ENCODE peak calls at places on chromosome 12, in ten cellular contexts. K, C, H, D, L, E, A, J, U and S are unnamed samples.

GRCh38 chr12:1272132-1272531 is 281.1 kb downstream of the ERC1 start:
- DNase-seq in K (no peak), C (no peak), H (no peak), D (no peak), L (no peak), E (no peak), A (no peak), J (no peak), U (no peak), S (no peak)

GRCh38 chr12:100567945-100568344 is 5.5 kb upstream of the GAS2L3 start:
- DNase-seq in K (no peak), C (no peak), H (no peak), D (no peak), L (no peak), E (no peak), A (no peak), J (no peak), U (no peak), S (no peak)

GRCh38 chr12:126667340-126667739 is 1599.6 kb upstream of the TMEM132C start:
- DNase-seq in K (no peak), C (no peak), H (no peak), D (no peak), L (no peak), E (no peak), A (no peak), J (no peak), U (no peak), S (no peak)

GRCh38 chr12:54053625-54054441 is at the start of gene HOXC4:
- DNase-seq in K (no peak), C (peak), H (peak), D (peak), L (peak), E (no peak), A (no peak), J (peak), U (no peak), S (no peak)

GRCh38 chr12:91493308-91493707 is 310.7 kb upstream of the DCN start:
- DNase-seq in K (no peak), C (no peak), H (no peak), D (no peak), L (peak), E (no peak), A (no peak), J (no peak), U (no peak), S (no peak)

GRCh38 chr12:117986705-117987469 is 18.1 kb upstream of the KSR2 start:
- DNase-seq in K (no peak), C (no peak), H (no peak), D (peak), L (no peak), E (no peak), A (no peak), J (no peak), U (no peak), S (no peak)

GRCh38 chr12:122322501-122322900 is 56.2 kb upstream of the VPS33A start:
- DNase-seq in K (no peak), C (no peak), H (no peak), D (no peak), L (peak), E (no peak), A (no peak), J (no peak), U (no peak), S (no peak)

GRCh38 chr12:12035229-12035628 is 35.5 kb upstream of the BCL2L14 start:
- DNase-seq in K (no peak), C (no peak), H (no peak), D (no peak), L (no peak), E (no peak), A (no peak), J (no peak), U (no peak), S (no peak)

GRCh38 chr12:58640314-58640713 is 280.0 kb downstream of the LRIG3 start:
- DNase-seq in K (no peak), C (no peak), H (no peak), D (no peak), L (no peak), E (no peak), A (no peak), J (no peak), U (no peak), S (no peak)

GRCh38 chr12:41981013-41981412 is 163.7 kb downstream of the GXYLT1 start:
- DNase-seq in K (no peak), C (no peak), H (no peak), D (no peak), L (no peak), E (no peak), A (no peak), J (no peak), U (no peak), S (no peak)

GRCh38 chr12:45369065-45369464 is 153.2 kb downstream of the ANO6 start:
- DNase-seq in K (no peak), C (no peak), H (no peak), D (no peak), L (peak), E (no peak), A (no peak), J (no peak), U (no peak), S (no peak)

DNA sequence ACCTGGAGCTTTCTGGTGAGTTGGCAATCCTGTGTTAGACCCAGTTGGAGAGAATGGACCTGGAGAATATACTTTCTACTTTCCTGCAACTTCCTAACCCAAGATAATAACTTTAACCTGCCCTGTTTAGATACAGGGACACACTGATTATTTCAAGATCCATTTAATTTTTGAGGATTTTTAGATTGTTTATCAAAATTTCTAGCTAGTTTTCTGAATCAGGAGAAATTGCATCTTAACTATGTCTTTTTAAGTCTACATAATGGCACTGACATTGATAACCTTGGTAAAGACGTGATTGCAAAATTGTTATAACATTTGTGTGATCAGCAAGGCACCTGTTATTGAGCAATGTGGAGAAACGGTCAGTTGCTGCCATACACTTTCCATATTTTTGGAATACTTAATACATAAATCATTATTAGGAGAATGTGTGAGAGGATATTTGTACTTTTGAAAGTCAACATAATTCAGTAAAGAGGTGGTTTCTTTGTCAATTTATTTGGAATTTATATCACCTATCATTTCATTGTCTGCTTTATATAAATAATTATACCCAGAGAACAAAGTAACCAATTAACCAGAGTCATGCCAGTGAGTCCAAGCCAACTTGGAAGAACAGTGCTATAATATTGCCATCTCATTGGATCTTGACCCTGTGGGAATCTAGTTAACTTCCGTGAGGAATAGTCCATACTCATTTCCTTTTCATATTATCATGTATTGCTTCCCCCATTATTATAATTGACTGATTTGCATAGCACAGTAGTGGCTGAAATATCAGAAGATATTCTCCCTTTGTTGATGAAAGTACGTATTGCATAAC is 28.4 kb downstream of the NFYB start:
- DNase-seq in K (no peak), C (no peak), H (no peak), D (no peak), L (no peak), E (no peak), A (no peak), J (no peak), U (no peak), S (no peak)
- TF ChIP-seq CTCF in K (no peak), C (no peak), H (no peak), D (peak), L (no peak), E (no peak), A (no peak), J (peak), U (no peak), S (no peak)

GRCh38 chr12:109892748-109893147 is 7.3 kb upstream of the TCHP start:
- DNase-seq in K (no peak), C (no peak), H (no peak), D (no peak), L (no peak), E (peak), A (no peak), J (no peak), U (no peak), S (no peak)

GRCh38 chr12:109894939-109895338 is 5.1 kb upstream of the TCHP start:
- DNase-seq in K (no peak), C (no peak), H (no peak), D (no peak), L (no peak), E (no peak), A (no peak), J (no peak), U (no peak), S (no peak)

GRCh38 chr12:109890620-109891019 is 9.5 kb upstream of the TCHP start:
- DNase-seq in K (no peak), C (no peak), H (no peak), D (no peak), L (no peak), E (no peak), A (no peak), J (no peak), U (no peak), S (no peak)

GRCh38 chr12:109893250-109893995 is 6.7 kb upstream of the TCHP start:
- DNase-seq in K (no peak), C (no peak), H (no peak), D (no peak), L (no peak), E (no peak), A (no peak), J (no peak), U (no peak), S (no peak)

DNA sequence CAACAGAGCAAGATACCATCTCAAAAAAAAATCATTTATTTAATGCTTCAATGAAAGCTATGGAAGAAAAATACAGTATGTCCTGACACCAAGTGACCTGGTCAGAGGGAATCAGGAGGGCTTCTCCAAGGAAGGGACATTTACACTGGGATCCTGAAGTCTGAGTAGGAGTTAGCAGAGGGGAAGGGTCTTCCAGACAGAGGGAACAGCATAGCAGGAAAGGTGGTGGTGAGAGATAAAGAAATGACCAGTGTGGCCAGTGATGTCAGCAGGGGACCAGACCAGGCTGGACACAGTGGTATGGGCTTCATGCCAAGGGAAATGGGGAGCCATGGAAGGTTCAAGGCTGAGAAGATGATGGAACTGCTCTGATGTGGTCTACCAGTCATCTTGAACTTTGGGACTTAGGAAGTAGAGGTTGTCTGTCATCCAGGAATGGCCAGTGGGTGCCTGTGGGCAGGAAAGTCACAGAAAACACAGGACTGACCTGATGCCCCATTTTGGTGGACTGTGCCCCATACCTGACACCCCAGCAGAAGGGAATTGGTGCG is 7.8 kb upstream of the TCHP start:
- DNase-seq in K (no peak), C (no peak), H (no peak), D (no peak), L (no peak), E (no peak), A (no peak), J (no peak), U (no peak), S (no peak)
- H3K4me3 ChIP-seq in K (no peak), C (no peak), H (no peak), D (no peak), L (no peak), E (no peak), A (no peak), J (no peak), U (no peak), S (no peak)

GRCh38 chr12:6961695-6962284 is 8.7 kb downstream of the PHB2 start:
- DNase-seq in K (peak), C (peak), H (peak), D (peak), L (peak), E (no peak), A (peak), J (peak), U (peak), S (no peak)

GRCh38 chr12:6963741-6964446 is 6.6 kb downstream of the PHB2 start:
- DNase-seq in K (peak), C (no peak), H (no peak), D (no peak), L (no peak), E (no peak), A (peak), J (peak), U (no peak), S (no peak)

GRCh38 chr12:6962285-6963015 is 8.0 kb downstream of the PHB2 start:
- DNase-seq in K (no peak), C (peak), H (peak), D (no peak), L (no peak), E (no peak), A (peak), J (peak), U (peak), S (no peak)

GRCh38 chr12:6964605-6965025 is 5.8 kb downstream of the PHB2 start:
- DNase-seq in K (no peak), C (no peak), H (no peak), D (no peak), L (no peak), E (no peak), A (no peak), J (no peak), U (peak), S (no peak)

GRCh38 chr12:6963016-6963731 is 7.3 kb downstream of the PHB2 start:
- DNase-seq in K (peak), C (peak), H (peak), D (no peak), L (no peak), E (no peak), A (peak), J (peak), U (peak), S (no peak)
- TF ChIP-seq POLR2A in K (no peak), C (peak), H (no peak), D (no peak), L (no peak), E (no peak), A (peak), J (no peak), U (no peak), S (no peak)

GRCh38 chr12:46677749-46678148 is 148.0 kb downstream of the SLC38A4 start:
- DNase-seq in K (no peak), C (no peak), H (no peak), D (peak), L (peak), E (no peak), A (no peak), J (no peak), U (no peak), S (no peak)
- TF ChIP-seq CTCF in K (no peak), C (no peak), H (peak), D (peak), L (peak), E (peak), A (no peak), J (no peak), U (no peak), S (no peak)

DNA sequence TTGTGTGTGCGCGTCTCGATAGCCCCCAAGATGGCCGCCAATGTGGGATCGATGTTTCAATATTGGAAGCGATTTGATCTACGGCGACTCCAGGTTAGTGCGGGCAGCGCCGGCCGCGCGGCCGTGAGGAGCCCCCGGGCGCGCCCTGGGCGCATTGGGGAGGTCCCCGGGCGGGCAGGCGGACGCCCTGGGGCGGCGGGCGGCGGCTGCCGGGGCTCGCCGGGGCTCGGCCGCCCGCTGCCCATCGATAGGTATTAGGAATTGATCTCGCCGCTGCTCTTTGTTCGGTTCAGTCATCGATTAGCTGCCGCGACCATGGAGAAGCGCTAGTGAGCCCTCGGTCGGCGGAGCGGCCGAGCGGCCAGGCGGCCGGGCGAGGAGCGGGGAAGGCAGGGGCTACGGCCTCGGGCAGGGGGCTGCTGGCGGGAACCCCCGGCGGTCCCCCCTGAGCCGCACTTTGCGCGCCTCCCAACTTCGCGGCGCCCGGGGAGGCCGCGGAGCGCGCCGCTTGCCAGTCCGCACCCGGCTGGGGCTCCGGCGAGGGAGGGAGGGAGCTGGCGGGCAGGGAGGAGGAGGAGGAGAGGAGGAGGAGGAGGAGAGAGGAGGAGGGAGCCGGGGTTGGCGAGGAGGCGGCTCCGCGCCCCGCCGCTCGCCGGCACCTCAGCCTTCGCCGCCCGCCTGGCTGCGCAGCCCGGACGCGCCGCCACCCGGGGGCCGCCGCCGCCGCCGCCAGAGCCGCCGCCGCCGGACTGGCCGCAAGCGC is 114.0 kb upstream of the MYL2 start:
- DNase-seq in K (no peak), C (no peak), H (no peak), D (no peak), L (no peak), E (no peak), A (no peak), J (no peak), U (no peak), S (no peak)
- H3K4me3 ChIP-seq in K (no peak), C (no peak), H (peak), D (peak), L (no peak), E (no peak), A (no peak), J (no peak), U (peak), S (no peak)